ENCODE peak calls at places on chromosome 12, in four cellular contexts. K is HCT116, C is HepG2, O is K562. G is an unnamed sample.

GRCh38 chr12:46830731-46831334 is 5.0 kb upstream of the SLC38A4 start:
- DNase-seq in K (no peak), C (no peak), O (no peak), G (no peak)

GRCh38 chr12:25372969-25373368 is 122.2 kb upstream of the KRAS start:
- DNase-seq in K (no peak), C (no peak), O (no peak), G (no peak)

GRCh38 chr12:20360407-20360806 is 7.9 kb upstream of the PDE3A start:
- DNase-seq in K (no peak), C (no peak), O (no peak), G (no peak)

GRCh38 chr12:57720606-57721595 is 17.6 kb downstream of the AGAP2 start:
- DNase-seq in K (no peak), C (no peak), O (no peak), G (no peak)

GRCh38 chr12:54021432-54022013 is 6.7 kb upstream of the HOXC6 start:
- DNase-seq in K (no peak), C (no peak), O (no peak), G (no peak)

GRCh38 chr12:12714276-12715001 is 2.7 kb upstream of the CDKN1B start:
- DNase-seq in K (no peak), C (no peak), O (peak), G (no peak)

GRCh38 chr12:94663702-94664101 is 13.3 kb upstream of the TMCC3 start:
- DNase-seq in K (no peak), C (no peak), O (no peak), G (no peak)

GRCh38 chr12:67068204-67068731 is 200.9 kb upstream of the CAND1 start:
- DNase-seq in K (no peak), C (no peak), O (no peak), G (no peak)

GRCh38 chr12:57126561-57126960 is 1.7 kb upstream of the LRP1 start:
- DNase-seq in K (no peak), C (no peak), O (peak), G (no peak)

GRCh38 chr12:105231396-105231795 is 4.6 kb downstream of the APPL2 start:
- DNase-seq in K (no peak), C (peak), O (no peak), G (no peak)

GRCh38 chr12:91918431-91918830 is 227.2 kb downstream of the BTG1 start:
- DNase-seq in K (no peak), C (no peak), O (no peak), G (no peak)

DNA sequence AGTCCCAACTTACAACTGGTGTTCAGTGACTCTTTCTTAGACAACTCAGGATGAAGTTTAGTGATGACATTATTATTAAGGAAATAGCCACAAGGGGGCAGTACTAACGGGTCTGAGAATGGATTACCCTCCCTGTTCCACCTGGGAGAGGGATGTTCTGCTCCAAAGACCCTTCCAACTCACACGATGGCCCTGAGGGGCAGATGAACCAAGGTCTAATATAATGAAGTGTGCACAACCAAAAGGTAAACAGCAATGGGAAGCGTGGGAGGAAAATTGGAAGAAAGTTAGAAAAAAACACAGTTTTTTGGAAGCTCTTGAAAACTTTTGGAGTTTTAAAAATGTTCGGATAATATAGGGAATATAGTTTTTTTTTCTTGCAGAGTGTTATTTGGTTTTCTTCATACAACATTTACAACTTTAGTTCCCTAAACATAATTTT is 24.0 kb downstream of the FGF6 start:
- DNase-seq in K (peak), C (peak), O (peak), G (peak)
- TF ChIP-seq SIN3A in K (no peak), C (no peak), O (no peak), G (no peak)

GRCh38 chr12:100201604-100202423 is 1.2 kb downstream of the ACTR6 start:
- DNase-seq in K (no peak), C (no peak), O (peak), G (no peak)
- H3K4me3 ChIP-seq in K (peak), C (peak), O (peak), G (peak)

DNA sequence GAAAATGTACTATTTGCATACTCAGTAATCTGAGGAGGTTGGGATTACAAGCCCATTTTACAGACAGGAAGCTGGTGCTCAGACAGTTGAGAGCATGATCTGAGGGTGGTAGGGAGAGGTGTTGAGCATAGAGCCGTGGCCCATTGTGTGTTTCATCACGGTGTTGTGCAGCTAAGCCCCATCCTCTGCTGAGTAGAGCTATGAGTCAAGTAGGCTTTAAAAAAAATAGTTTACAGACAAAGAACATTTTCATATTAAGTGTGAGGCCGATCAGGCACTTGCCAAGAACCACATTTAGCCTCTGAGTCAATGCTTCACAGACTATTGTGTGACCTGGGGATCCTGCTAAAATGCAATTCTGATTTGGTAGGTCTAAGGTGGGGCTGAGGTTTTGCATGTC is 22.0 kb downstream of the ZNF664 start:
- DNase-seq in K (no peak), C (no peak), O (no peak), G (no peak)
- TF ChIP-seq TCF7L2 in K (no peak), C (no peak), O (no peak), G (no peak)

GRCh38 chr12:13801543-13801942 is 179.9 kb downstream of the GRIN2B start:
- DNase-seq in K (no peak), C (no peak), O (no peak), G (no peak)

GRCh38 chr12:13799574-13799973 is 181.8 kb downstream of the GRIN2B start:
- DNase-seq in K (no peak), C (no peak), O (no peak), G (no peak)

GRCh38 chr12:13794706-13795105 is 186.7 kb downstream of the GRIN2B start:
- DNase-seq in K (no peak), C (no peak), O (no peak), G (no peak)

DNA sequence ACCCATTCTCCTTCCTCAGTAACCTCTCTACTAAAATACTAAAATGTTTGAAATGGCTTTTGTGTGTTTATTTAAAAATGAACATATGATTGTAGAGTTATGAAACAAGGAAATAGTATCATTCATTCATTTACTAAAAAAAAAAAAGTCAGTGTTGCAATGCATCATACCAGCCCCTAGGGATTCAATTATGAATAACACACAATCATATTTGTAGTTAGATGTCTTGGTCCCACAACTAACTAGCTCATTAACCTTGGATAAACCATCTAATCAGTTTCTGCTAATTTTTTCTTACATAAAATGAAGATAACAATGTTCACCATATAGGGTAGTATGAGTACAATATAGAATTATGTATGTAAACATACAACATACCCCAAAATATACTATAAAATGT is 183.2 kb downstream of the GRIN2B start:
- DNase-seq in K (no peak), C (no peak), O (no peak), G (no peak)
- TF ChIP-seq SIN3A in K (no peak), C (no peak), O (no peak), G (no peak)

G was measured in Panc1.